ENCODE peak calls at places on chromosomes 1 and 21, in ten cellular contexts. K is tibial nerve; B is pancreas; O is NCI-H460; Y is Jurkat, Clone E6-1; R is naive thymus-derived CD8-positive, alpha-beta T cell; Z is HEK293T; A is activated CD4-positive, alpha-beta T cell treated with anti-CD3 and anti-CD28 coated beads, Interleukin-2, amount 50 U/mL, for 1 hour; G is activated CD4-positive, alpha-beta memory T cell treated with anti-CD3 and anti-CD28 coated beads for 36 hours; N is left ventricle myocardium superior. D is an unnamed sample.

GRCh38 chr1:154945160-154945961 is 8.8 kb upstream of the PMVK start:
- DNase-seq in N (no peak), Y (no peak), A (no peak), G (no peak), R (no peak), O (no peak), B (no peak), K (no peak), Z (no peak), D (no peak)

GRCh38 chr1:99766378-99766800 is at the start of gene FRRS1:
- DNase-seq in A (peak), O (peak), G (peak), R (peak), Z (peak), N (peak), Y (peak), B (peak), K (peak), D (peak)

GRCh38 chr1:55039342-55040082 is at the start of gene PCSK9:
- DNase-seq in A (no peak), R (no peak), G (no peak), Z (no peak), K (no peak), O (no peak), B (peak), Y (no peak), N (no peak), D (no peak)

GRCh38 chr1:209383422-209383821 is 200.1 kb upstream of the CAMK1G start:
- DNase-seq in Z (no peak), O (no peak), R (no peak), K (no peak), B (no peak), G (no peak), N (no peak), Y (no peak), A (no peak), D (no peak)

GRCh38 chr1:150280138-150280707 is 2.1 kb upstream of the CIART start:
- DNase-seq in K (no peak), Y (no peak), A (no peak), O (no peak), G (no peak), R (no peak), B (no peak), Z (no peak), N (no peak), D (no peak)

GRCh38 chr1:70044832-70045231 is 160.5 kb downstream of the LRRC40 start:
- DNase-seq in R (no peak), N (no peak), B (no peak), Y (no peak), A (no peak), K (no peak), O (no peak), G (no peak), Z (no peak), D (peak)

GRCh38 chr1:209789245-209789644 is 4.9 kb upstream of the C1orf74 start:
- DNase-seq in R (no peak), G (no peak), Y (no peak), B (no peak), O (no peak), N (no peak), K (no peak), Z (no peak), A (no peak), D (no peak)

GRCh38 chr21:41317458-41317857 is 857 bp downstream of the FAM3B start:
- DNase-seq in G (no peak), Y (no peak), K (no peak), A (no peak), B (peak), N (no peak), Z (no peak), R (no peak), O (no peak), D (no peak)

GRCh38 chr1:172602706-172603105 is 56.2 kb upstream of the FASLG start:
- DNase-seq in N (no peak), K (no peak), O (no peak), G (no peak), B (no peak), A (no peak), R (no peak), Y (no peak), Z (no peak), D (no peak)

GRCh38 chr1:24318988-24319863 is at the start of gene GRHL3:
- DNase-seq in Y (no peak), R (no peak), O (no peak), A (peak), G (peak), B (peak), N (no peak), Z (no peak), K (no peak), D (no peak)

GRCh38 chr1:40385437-40386310 is 12.1 kb downstream of the SMAP2 start:
- DNase-seq in N (no peak), O (no peak), R (peak), B (no peak), Z (no peak), K (no peak), A (peak), Y (peak), G (peak), D (no peak)

GRCh38 chr1:177384461-177384860 is 213.7 kb downstream of the BRINP2 start:
- DNase-seq in A (no peak), N (no peak), R (no peak), B (no peak), Z (no peak), K (no peak), O (no peak), G (no peak), Y (no peak), D (no peak)

GRCh38 chr1:1621173-1621661 is 5.9 kb downstream of the MIB2 start:
- DNase-seq in R (no peak), G (no peak), O (no peak), Z (no peak), K (no peak), B (no peak), Y (no peak), A (no peak), N (peak), D (no peak)

GRCh38 chr1:31987231-31987630 is 26.4 kb upstream of the KHDRBS1 start:
- DNase-seq in N (no peak), G (no peak), A (no peak), Z (peak), O (no peak), R (no peak), Y (no peak), B (no peak), K (no peak), D (no peak)

GRCh38 chr1:176849281-176849680 is 315.2 kb downstream of the ASTN1 start:
- DNase-seq in B (no peak), Z (no peak), O (no peak), G (no peak), A (no peak), N (no peak), K (no peak), R (no peak), Y (no peak), D (no peak)

GRCh38 chr1:211591980-211592493 is 13.1 kb upstream of the SLC30A1 start:
- DNase-seq in R (no peak), B (no peak), O (no peak), Y (no peak), Z (peak), N (no peak), K (no peak), G (no peak), A (no peak), D (no peak)

GRCh38 chr1:111665527-111665926 is 45.9 kb downstream of the RAP1A start:
- DNase-seq in K (no peak), O (no peak), R (no peak), Y (no peak), N (no peak), B (no peak), A (no peak), G (no peak), Z (no peak), D (no peak)

GRCh38 chr1:47208374-47208850 is 18.6 kb upstream of the PDZK1IP1 start:
- DNase-seq in K (no peak), O (no peak), Z (no peak), B (no peak), N (no peak), Y (no peak), A (no peak), R (no peak), G (no peak), D (no peak)

GRCh38 chr1:234533975-234534876 is 55.2 kb upstream of the TARBP1 start:
- DNase-seq in B (peak), O (no peak), A (no peak), Y (no peak), N (peak), R (no peak), Z (no peak), G (no peak), K (peak), D (peak)

GRCh38 chr21:43297411-43297981 is 128.7 kb downstream of the CRYAA start:
- DNase-seq in G (no peak), R (no peak), Z (no peak), O (no peak), B (no peak), A (no peak), Y (no peak), N (no peak), K (no peak), D (no peak)

GRCh38 chr1:205933672-205934618 is 9.3 kb downstream of the SLC26A9 start:
- DNase-seq in N (no peak), Z (no peak), A (no peak), R (no peak), K (no peak), G (no peak), B (no peak), Y (no peak), O (no peak), D (peak)

GRCh38 chr1:211527006-211527405 is 35.0 kb upstream of the RD3 start:
- DNase-seq in Y (no peak), K (no peak), Z (no peak), A (no peak), B (no peak), O (no peak), R (no peak), G (peak), N (no peak), D (no peak)

GRCh38 chr1:234780531-234781162 is 170.7 kb upstream of the IRF2BP2 start:
- DNase-seq in R (no peak), Y (no peak), Z (peak), O (no peak), K (no peak), G (peak), N (no peak), A (no peak), B (no peak), D (no peak)

GRCh38 chr1:110053557-110054428 is 16.7 kb downstream of the ALX3 start:
- DNase-seq in O (peak), N (peak), G (peak), A (peak), B (peak), Z (peak), Y (no peak), K (peak), R (peak), D (peak)

GRCh38 chr1:235455097-235455496 is 49.2 kb downstream of the B3GALNT2 start:
- DNase-seq in B (no peak), Z (no peak), K (no peak), O (no peak), N (no peak), G (no peak), Y (no peak), A (no peak), R (no peak), D (no peak)

GRCh38 chr1:17307946-17308345 is at the start of gene PADI4:
- DNase-seq in Y (no peak), N (peak), Z (no peak), K (no peak), B (no peak), R (no peak), G (no peak), A (no peak), O (no peak), D (no peak)

GRCh38 chr1:55640708-55641473 is 425.7 kb upstream of the USP24 start:
- DNase-seq in A (peak), G (peak), Y (no peak), N (peak), B (peak), R (no peak), Z (no peak), O (no peak), K (peak), D (peak)

GRCh38 chr1:98870959-98871903 is 133.4 kb downstream of the PLPPR5 start:
- DNase-seq in K (no peak), R (peak), Y (peak), G (peak), A (peak), N (no peak), B (no peak), Z (no peak), O (no peak), D (no peak)

GRCh38 chr21:14550200-14550599 is 4.1 kb upstream of the SAMSN1 start:
- DNase-seq in K (no peak), Z (no peak), R (no peak), A (no peak), G (no peak), Y (peak), O (no peak), B (no peak), N (no peak), D (no peak)

GRCh38 chr1:150887018-150887417 is at the start of gene CTXND2:
- DNase-seq in A (no peak), O (no peak), G (no peak), N (no peak), B (no peak), R (no peak), Z (no peak), K (no peak), Y (no peak), D (no peak)

GRCh38 chr1:201756411-201756810 is 72.5 kb upstream of the IPO9 start:
- DNase-seq in G (no peak), K (no peak), B (no peak), Z (no peak), A (no peak), R (no peak), O (no peak), Y (no peak), N (no peak), D (no peak)

GRCh38 chr1:232038704-232039103 is 412.1 kb downstream of the DISC1 start:
- DNase-seq in A (no peak), O (no peak), Y (no peak), Z (no peak), R (no peak), G (no peak), N (no peak), K (no peak), B (no peak), D (peak)

GRCh38 chr1:65820983-65821382 is 28.3 kb downstream of the PDE4B start:
- DNase-seq in G (no peak), B (no peak), N (no peak), Y (no peak), O (peak), Z (no peak), A (no peak), R (no peak), K (no peak), D (no peak)

D was measured in dermis microvascular lymphatic vessel endothelial cell.